ENCODE peak calls at places on chromosomes 13 and 19, in ten cellular contexts. L is fibroblast of mammary gland, U is heart left ventricle, K is AG09319, O is thyroid gland, A is endothelial cell, X is Calu3, E is psoas muscle, F is transverse colon, J is testis. H is an unnamed sample.
A peak's percentile ranks its signal among the peaks of the same experiment; 100 is the strongest.

GRCh38 chr13:75333103-75333502 is 148.9 kb downstream of the TBC1D4 start:
- DNase-seq in O (no peak), J (no peak), X (no peak), F (no peak), U (no peak), E (no peak), L (no peak), A (no peak), K (no peak), H (no peak)

GRCh38 chr19:35468637-35469036 is 20.6 kb downstream of the FFAR2 start:
- DNase-seq in J (peak; percentile 69), L (peak; percentile 33), K (no peak), A (peak; percentile 56), O (peak; percentile 66), X (peak; percentile 70), E (no peak), U (peak; percentile 50), F (peak; percentile 71), H (no peak)

GRCh38 chr13:44211753-44212152 is 161.9 kb upstream of the SERP2 start:
- DNase-seq in O (no peak), X (no peak), E (no peak), J (no peak), K (no peak), U (no peak), F (no peak), L (no peak), A (no peak), H (no peak)

GRCh38 chr13:23765531-23765930 is 123.7 kb downstream of the MIPEP start:
- DNase-seq in O (no peak), K (no peak), J (no peak), E (no peak), A (no peak), F (no peak), L (no peak), X (no peak), U (no peak), H (no peak)

GRCh38 chr19:51320258-51320657 is 8.8 kb downstream of the IGLON5 start:
- DNase-seq in U (no peak), F (no peak), L (no peak), X (no peak), E (no peak), J (peak; percentile 79), A (no peak), K (no peak), O (peak; percentile 6), H (no peak)

GRCh38 chr13:52852444-52852843 is 4.0 kb upstream of the PCDH8 start:
- DNase-seq in F (no peak), K (no peak), E (no peak), J (no peak), L (no peak), A (no peak), X (no peak), O (no peak), U (no peak), H (no peak)

GRCh38 chr19:53091413-53091812 is 11.8 kb downstream of the ZNF160 start:
- DNase-seq in K (no peak), L (no peak), J (no peak), F (no peak), O (no peak), E (no peak), A (no peak), X (no peak), U (no peak), H (no peak)

GRCh38 chr19:45568732-45569131 is 15.9 kb downstream of the OPA3 start:
- DNase-seq in X (peak; percentile 60), J (no peak), U (no peak), A (no peak), L (peak; percentile 98), F (no peak), K (no peak), O (no peak), E (no peak), H (no peak)

DNA sequence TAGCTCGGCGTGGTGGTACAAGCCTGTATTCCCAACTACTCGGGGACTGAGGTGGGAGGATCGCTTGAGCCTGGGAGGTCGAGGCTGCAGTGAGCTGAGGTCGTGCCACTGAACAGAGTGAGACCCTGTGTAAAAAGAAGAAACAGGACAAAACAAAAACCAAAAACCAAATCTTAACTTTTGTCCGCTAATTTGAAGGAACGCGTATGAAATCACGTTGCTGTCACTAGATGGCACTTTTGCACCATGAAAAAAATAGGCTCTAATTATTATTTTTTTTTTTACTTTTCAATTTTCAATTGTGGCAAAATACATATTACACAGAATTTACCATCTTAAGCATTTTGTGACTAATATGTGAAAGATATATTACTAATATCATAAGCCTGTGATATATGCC is 17.6 kb upstream of the ZNF835 start:
- DNase-seq in O (no peak), X (no peak), F (no peak), E (no peak), L (no peak), K (no peak), J (no peak), A (no peak), U (no peak), H (no peak)
- TF ChIP-seq CTCF in O (no peak), X (no peak), F (no peak), E (no peak), L (no peak), K (no peak), J (no peak), A (no peak), U (no peak), H (no peak)

GRCh38 chr19:17305211-17305516 is 508 bp upstream of the MRPL34 start:
- DNase-seq in L (no peak), X (no peak), U (no peak), O (no peak), K (no peak), A (no peak), J (no peak), F (no peak), E (no peak), H (no peak)

GRCh38 chr19:17302391-17303166 is 646 bp downstream of the ABHD8 start:
- DNase-seq in E (peak; percentile 71), K (no peak), L (no peak), J (no peak), U (no peak), O (no peak), A (no peak), F (no peak), X (no peak), H (peak; percentile 68)

GRCh38 chr19:17304386-17305047 is 1.2 kb upstream of the MRPL34 start:
- DNase-seq in F (no peak), X (no peak), E (no peak), L (no peak), J (no peak), O (peak; percentile 82), A (no peak), U (no peak), K (no peak), H (no peak)

GRCh38 chr19:17303940-17304267 is 679 bp upstream of the ABHD8 start:
- DNase-seq in F (no peak), L (peak; percentile 40), X (no peak), O (peak; percentile 47), K (no peak), J (no peak), E (no peak), A (no peak), U (no peak), H (no peak)

GRCh38 chr19:17303167-17303939 is at the start of gene ABHD8:
- DNase-seq in J (peak; percentile 97), O (peak; percentile 98), U (peak; percentile 98), A (peak; percentile 98), E (peak; percentile 99), K (peak; percentile 89), X (peak; percentile 94), L (peak; percentile 94), F (peak; percentile 98), H (peak; percentile 97)
- TF ChIP-seq CTCF in J (peak; percentile 75), O (peak; percentile 78), U (peak; percentile 79), A (peak; percentile 74), E (peak; percentile 60), K (peak; percentile 33), X (peak; percentile 52), L (no peak), F (peak; percentile 88), H (peak; percentile 83)

GRCh38 chr19:11102944-11103343 is 13.7 kb downstream of the LDLR start:
- DNase-seq in L (no peak), A (no peak), E (no peak), X (no peak), J (no peak), U (no peak), O (no peak), F (no peak), K (no peak), H (no peak)

GRCh38 chr19:11111117-11111770 is 22.0 kb downstream of the LDLR start:
- DNase-seq in F (no peak), O (no peak), A (no peak), K (no peak), J (no peak), L (no peak), X (no peak), E (no peak), U (no peak), H (no peak)

GRCh38 chr19:11105014-11105636 is 15.9 kb downstream of the LDLR start:
- DNase-seq in L (no peak), O (no peak), J (no peak), E (no peak), A (no peak), F (no peak), X (no peak), K (no peak), U (no peak), H (no peak)

GRCh38 chr19:11111771-11112144 is 22.5 kb downstream of the LDLR start:
- DNase-seq in X (no peak), U (no peak), L (no peak), A (no peak), E (no peak), F (no peak), O (no peak), J (no peak), K (no peak), H (no peak)

DNA sequence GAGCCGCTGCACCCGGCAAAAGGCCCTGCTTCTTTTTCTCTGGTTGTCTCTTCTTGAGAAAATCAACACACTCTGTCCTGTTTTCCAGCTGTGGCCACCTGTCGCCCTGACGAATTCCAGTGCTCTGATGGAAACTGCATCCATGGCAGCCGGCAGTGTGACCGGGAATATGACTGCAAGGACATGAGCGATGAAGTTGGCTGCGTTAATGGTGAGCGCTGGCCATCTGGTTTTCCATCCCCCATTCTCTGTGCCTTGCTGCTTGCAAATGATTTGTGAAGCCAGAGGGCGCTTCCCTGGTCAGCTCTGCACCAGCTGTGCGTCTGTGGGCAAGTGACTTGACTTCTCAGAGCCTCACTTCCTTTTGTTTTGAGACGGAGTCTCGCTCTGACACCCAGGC is 17.2 kb downstream of the LDLR start:
- DNase-seq in L (no peak), J (no peak), U (peak; percentile 88), A (no peak), X (no peak), O (no peak), E (no peak), K (no peak), F (peak; percentile 54), H (no peak)
- TF ChIP-seq CTCF in L (no peak), J (no peak), U (no peak), A (no peak), X (no peak), O (no peak), E (no peak), K (no peak), F (no peak), H (no peak)

DNA sequence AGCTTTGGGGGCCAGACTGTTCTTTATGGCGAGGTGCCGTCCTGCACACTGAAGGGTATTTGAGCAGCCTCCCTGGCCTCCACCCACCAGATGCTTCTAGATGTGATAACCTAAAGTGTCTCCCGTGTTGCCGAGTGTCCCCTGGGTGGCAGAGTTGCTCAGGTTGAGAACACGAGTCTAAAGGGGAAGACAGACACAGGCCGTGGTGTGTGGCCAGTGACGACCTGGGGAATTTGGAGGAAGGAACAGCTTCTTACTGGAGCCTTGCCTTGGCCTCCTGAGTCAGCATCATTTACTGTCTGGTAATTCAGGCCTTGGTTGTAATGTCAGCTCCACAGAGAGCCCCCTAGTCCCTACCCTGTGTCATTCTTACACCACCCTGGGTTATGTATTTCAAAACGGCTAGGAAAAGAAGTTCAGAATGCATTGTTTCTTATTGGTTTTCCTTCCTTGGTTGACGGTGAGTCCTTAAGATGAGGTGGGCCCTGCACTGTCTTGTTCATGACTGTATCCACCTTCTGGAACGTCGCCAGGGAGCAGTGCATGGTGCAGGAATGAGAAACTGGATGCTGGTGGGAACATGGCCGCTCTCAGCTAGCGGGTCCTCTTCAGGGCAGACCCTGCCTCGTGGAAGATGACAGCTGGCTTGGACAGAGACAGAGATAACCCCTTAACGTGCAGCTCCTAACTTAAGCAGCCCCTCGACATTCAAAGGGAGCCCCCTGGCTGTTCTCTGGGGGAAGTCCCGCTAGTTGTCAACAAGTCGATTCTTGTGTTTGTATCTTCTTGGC is 7.1 kb downstream of the SIN3B start:
- DNase-seq in U (peak; percentile 40), F (peak; percentile 24), K (no peak), J (peak; percentile 81), L (peak; percentile 49), X (no peak), A (no peak), O (no peak), E (no peak), H (no peak)
- TF ChIP-seq CTCF in U (no peak), F (no peak), K (peak; percentile 6), J (peak; percentile 5), L (peak; percentile 17), X (no peak), A (no peak), O (no peak), E (no peak), H (peak; percentile 25)